ENCODE peak calls at places on chromosomes 13 and 19, in ten cellular contexts. C is kidney epithelial cell, D is brain microvascular endothelial cell, B is heart left ventricle, K is A549, O is BJ, W is uterus, S is breast epithelium, Z is Peyer's patch, N is psoas muscle. Y is an unnamed sample.

GRCh38 chr13:79451500-79451962 is 29.4 kb upstream of the NDFIP2 start:
- DNase-seq in C (peak; percentile 92), D (peak; percentile 96), B (no peak), K (peak; percentile 13), O (peak; percentile 83), W (no peak), S (no peak), Z (peak; percentile 75), N (no peak), Y (peak; percentile 55)

GRCh38 chr19:47241919-47242644 is 11.1 kb upstream of the BBC3 start:
- DNase-seq in C (no peak), D (no peak), B (no peak), K (no peak), O (no peak), W (no peak), S (no peak), Z (no peak), N (no peak), Y (no peak)

GRCh38 chr19:46951236-46951986 is 68.2 kb upstream of the NPAS1 start:
- DNase-seq in C (peak; percentile 63), D (no peak), B (no peak), K (peak; percentile 94), O (no peak), W (no peak), S (no peak), Z (peak; percentile 93), N (no peak), Y (no peak)

GRCh38 chr13:83549671-83550070 is 332.6 kb downstream of the SLITRK1 start:
- DNase-seq in C (no peak), D (no peak), B (no peak), K (no peak), O (no peak), W (no peak), S (no peak), Z (no peak), N (no peak), Y (no peak)

GRCh38 chr19:12255372-12255771 is 39.3 kb downstream of the ZNF44 start:
- DNase-seq in C (no peak), D (no peak), B (no peak), K (no peak), O (no peak), W (no peak), S (no peak), Z (no peak), N (no peak), Y (no peak)

GRCh38 chr13:102580552-102581169 is 16.1 kb upstream of the TPP2 start:
- DNase-seq in C (no peak), D (peak; percentile 70), B (no peak), K (no peak), O (peak; percentile 15), W (no peak), S (no peak), Z (peak; percentile 52), N (no peak), Y (peak; percentile 15)

GRCh38 chr13:40235160-40235796 is 431.2 kb downstream of the FOXO1 start:
- DNase-seq in C (no peak), D (no peak), B (no peak), K (no peak), O (no peak), W (no peak), S (no peak), Z (no peak), N (no peak), Y (no peak)

GRCh38 chr13:59442461-59442860 is 721.3 kb downstream of the DIAPH3 start:
- DNase-seq in C (no peak), D (no peak), B (no peak), K (no peak), O (no peak), W (no peak), S (no peak), Z (no peak), N (no peak), Y (no peak)

GRCh38 chr19:6828698-6829633 is 56.5 kb downstream of the VAV1 start:
- DNase-seq in C (no peak), D (no peak), B (no peak), K (peak; percentile 78), O (no peak), W (no peak), S (no peak), Z (peak; percentile 47), N (no peak), Y (peak; percentile 73)

GRCh38 chr19:14446336-14447036 is 13.4 kb downstream of the PKN1 start:
- DNase-seq in C (no peak), D (no peak), B (no peak), K (no peak), O (no peak), W (no peak), S (no peak), Z (no peak), N (no peak), Y (no peak)

GRCh38 chr19:3262362-3262761 is 37.9 kb downstream of the CELF5 start:
- DNase-seq in C (no peak), D (no peak), B (no peak), K (no peak), O (no peak), W (no peak), S (no peak), Z (no peak), N (no peak), Y (no peak)

GRCh38 chr13:45353895-45354294 is 12.9 kb upstream of the TPT1 start:
- DNase-seq in C (no peak), D (no peak), B (no peak), K (no peak), O (no peak), W (no peak), S (no peak), Z (no peak), N (no peak), Y (no peak)

GRCh38 chr13:20616059-20616797 is 49.3 kb downstream of the IFT88 start:
- DNase-seq in C (peak; percentile 14), D (peak; percentile 87), B (no peak), K (no peak), O (peak; percentile 74), W (no peak), S (no peak), Z (no peak), N (no peak), Y (no peak)

GRCh38 chr13:48733739-48734329 is 80.1 kb downstream of the CYSLTR2 start:
- DNase-seq in C (no peak), D (no peak), B (no peak), K (no peak), O (no peak), W (no peak), S (no peak), Z (no peak), N (no peak), Y (no peak)

GRCh38 chr19:31334101-31334848 is 15.0 kb downstream of the TSHZ3 start:
- DNase-seq in C (no peak), D (peak; percentile 20), B (no peak), K (no peak), O (no peak), W (no peak), S (no peak), Z (no peak), N (no peak), Y (no peak)

GRCh38 chr13:41696163-41697003 is 239.0 kb downstream of the RGCC start:
- DNase-seq in C (peak; percentile 90), D (peak; percentile 93), B (no peak), K (peak; percentile 31), O (peak; percentile 65), W (no peak), S (no peak), Z (no peak), N (no peak), Y (no peak)

GRCh38 chr19:51294977-51295375 is 16.5 kb upstream of the IGLON5 start:
- DNase-seq in C (no peak), D (no peak), B (no peak), K (no peak), O (no peak), W (no peak), S (no peak), Z (no peak), N (no peak), Y (no peak)

GRCh38 chr13:106352850-106353249 is 182.6 kb downstream of the EFNB2 start:
- DNase-seq in C (no peak), D (no peak), B (no peak), K (no peak), O (no peak), W (no peak), S (no peak), Z (no peak), N (no peak), Y (no peak)

GRCh38 chr19:43774103-43774939 is 6.5 kb downstream of the KCNN4 start:
- DNase-seq in C (no peak), D (peak; percentile 61), B (peak; percentile 59), K (no peak), O (no peak), W (peak; percentile 61), S (no peak), Z (no peak), N (peak; percentile 79), Y (no peak)

GRCh38 chr13:51451467-51452390 is 1.1 kb downstream of the INTS6 start:
- DNase-seq in C (no peak), D (peak; percentile 62), B (peak; percentile 88), K (peak; percentile 41), O (no peak), W (peak; percentile 75), S (peak; percentile 80), Z (peak; percentile 94), N (peak; percentile 93), Y (peak; percentile 88)
- TF ChIP-seq CTCF in C (no peak), D (no peak), B (no peak), K (no peak), O (no peak), W (no peak), S (no peak), Z (no peak), N (no peak), Y (no peak)

GRCh38 chr19:7829561-7830271 is at the start of gene EVI5L:
- DNase-seq in C (peak; percentile 99), D (peak; percentile 100), B (peak; percentile 99), K (peak; percentile 96), O (peak; percentile 100), W (peak; percentile 99), S (peak; percentile 99), Z (peak; percentile 99), N (peak; percentile 99), Y (peak; percentile 97)
- H3K4me3 ChIP-seq in C (peak within 1 kb of the TSS; percentile 74), D (peak within 1 kb of the TSS; percentile 65), B (peak within 1 kb of the TSS; percentile 98), K (peak within 1 kb of the TSS; percentile 89), O (peak within 1 kb of the TSS; percentile 83), W (peak within 1 kb of the TSS; percentile 68), S (peak within 1 kb of the TSS; percentile 87), Z (peak within 1 kb of the TSS; percentile 99), N (peak within 1 kb of the TSS; percentile 73), Y (peak within 1 kb of the TSS; percentile 81)

GRCh38 chr13:27712421-27712820 is 79.9 kb upstream of the GSX1 start:
- DNase-seq in C (no peak), D (peak; percentile 3), B (no peak), K (no peak), O (no peak), W (no peak), S (no peak), Z (peak; percentile 58), N (no peak), Y (no peak)
- TF ChIP-seq CTCF in C (peak; percentile 15), D (peak; percentile 43), B (peak; percentile 50), K (no peak), O (peak; percentile 15), W (no peak), S (no peak), Z (no peak), N (peak; percentile 34), Y (peak; percentile 7)

DNA sequence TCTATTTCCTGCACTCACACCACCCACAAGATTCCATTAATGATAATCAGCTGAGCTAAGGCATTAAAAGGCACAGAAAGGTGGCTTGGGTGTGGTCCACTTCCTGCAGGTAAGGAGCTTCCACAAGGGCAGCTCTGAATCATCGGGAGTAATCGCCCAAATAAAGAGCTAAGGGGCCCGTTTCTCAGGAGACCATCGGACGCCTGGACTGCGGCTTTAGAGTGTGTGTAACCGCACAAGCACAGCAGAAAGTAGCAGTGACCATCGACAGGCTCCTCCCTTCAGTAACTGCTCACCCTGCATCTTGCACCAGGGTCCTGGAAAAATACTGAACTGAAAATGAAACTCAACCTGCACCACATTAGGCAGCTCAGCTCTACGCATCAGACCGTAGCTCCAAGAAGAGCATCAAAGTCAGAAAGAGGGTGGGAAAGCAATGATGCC is 6.0 kb downstream of the STK24 start:
- DNase-seq in C (peak; percentile 79), D (peak; percentile 40), B (no peak), K (no peak), O (no peak), W (peak; percentile 35), S (no peak), Z (peak; percentile 79), N (no peak), Y (peak; percentile 73)
- H3K4me3 ChIP-seq in C (no peak overlapping the region), D (no peak overlapping the region), B (peak overlapping the region; percentile 31), K (peak overlapping the region; percentile 16), O (peak overlapping the region; percentile 19), W (no peak overlapping the region), S (peak overlapping the region; percentile 40), Z (peak overlapping the region; percentile 39), N (peak overlapping the region; percentile 39), Y (peak overlapping the region; percentile 48)